ENCODE peak calls at places on chromosomes 1 and 21, in six cellular contexts. One of them, this sample, is unnamed. For H3K27me3 and H3K4me1, the result is how much of the 10 kb centered on the place peaks cover.

GRCh38 chr1:61111084-61112050 is 29.0 kb downstream of the NFIA start:
- DNase-seq in heart left ventricle: no peak
- DNase-seq in breast epithelium: no peak
- DNase-seq in fibroblast of lung: no peak
- DNase-seq in body of pancreas: no peak
- DNase-seq in IMR-90: no peak
- DNase-seq in this sample: no peak

GRCh38 chr21:33036430-33037162 is 10.9 kb downstream of the OLIG2 start:
- DNase-seq in IMR-90: peak
- DNase-seq in heart left ventricle: no peak
- DNase-seq in fibroblast of lung: peak
- DNase-seq in body of pancreas: no peak
- DNase-seq in breast epithelium: no peak
- DNase-seq in this sample: no peak

GRCh38 chr1:116737020-116737854 is 17.0 kb upstream of the CD2 start:
- DNase-seq in IMR-90: peak
- DNase-seq in body of pancreas: peak
- DNase-seq in heart left ventricle: no peak
- DNase-seq in fibroblast of lung: peak
- DNase-seq in breast epithelium: no peak
- DNase-seq in this sample: no peak

GRCh38 chr1:40032240-40032891 is 8.2 kb upstream of the CAP1 start:
- DNase-seq in fibroblast of lung: peak
- DNase-seq in heart left ventricle: no peak
- DNase-seq in body of pancreas: peak
- DNase-seq in breast epithelium: no peak
- DNase-seq in IMR-90: peak
- DNase-seq in this sample: no peak

GRCh38 chr21:42302292-42302650 is 12.9 kb downstream of the TFF3 start:
- DNase-seq in heart left ventricle: no peak
- DNase-seq in breast epithelium: no peak
- DNase-seq in body of pancreas: no peak
- DNase-seq in fibroblast of lung: no peak
- DNase-seq in IMR-90: no peak
- DNase-seq in this sample: no peak

GRCh38 chr1:201795066-201795465 is 33.9 kb upstream of the IPO9 start:
- DNase-seq in breast epithelium: no peak
- DNase-seq in body of pancreas: no peak
- DNase-seq in heart left ventricle: no peak
- DNase-seq in fibroblast of lung: no peak
- DNase-seq in IMR-90: no peak
- DNase-seq in this sample: no peak

GRCh38 chr1:145926706-145927072 is 595 bp downstream of the RBM8A start:
- DNase-seq in IMR-90: no peak
- DNase-seq in heart left ventricle: no peak
- DNase-seq in body of pancreas: no peak
- DNase-seq in fibroblast of lung: peak
- DNase-seq in breast epithelium: no peak
- DNase-seq in this sample: no peak

GRCh38 chr21:42162831-42163510 is 56.0 kb upstream of the ABCG1 start:
- DNase-seq in breast epithelium: no peak
- DNase-seq in IMR-90: no peak
- DNase-seq in fibroblast of lung: no peak
- DNase-seq in body of pancreas: peak
- DNase-seq in heart left ventricle: peak
- DNase-seq in this sample: no peak

GRCh38 chr21:46154955-46155513 is 345 bp downstream of the FTCD start:
- DNase-seq in IMR-90: no peak
- DNase-seq in breast epithelium: peak
- DNase-seq in heart left ventricle: peak
- DNase-seq in body of pancreas: no peak
- DNase-seq in fibroblast of lung: no peak
- DNase-seq in this sample: no peak

GRCh38 chr1:25140073-25140797 is 92.1 kb downstream of the SYF2 start:
- DNase-seq in heart left ventricle: peak
- DNase-seq in IMR-90: no peak
- DNase-seq in breast epithelium: no peak
- DNase-seq in body of pancreas: no peak
- DNase-seq in fibroblast of lung: no peak
- DNase-seq in this sample: no peak

GRCh38 chr1:179935909-179936496 is 18.6 kb upstream of the CEP350 start:
- DNase-seq in IMR-90: no peak
- DNase-seq in breast epithelium: no peak
- DNase-seq in body of pancreas: no peak
- DNase-seq in heart left ventricle: no peak
- DNase-seq in fibroblast of lung: no peak
- DNase-seq in this sample: no peak

GRCh38 chr1:26094677-26095383 is 16.8 kb upstream of the PDIK1L start:
- DNase-seq in heart left ventricle: peak
- DNase-seq in body of pancreas: no peak
- DNase-seq in IMR-90: no peak
- DNase-seq in breast epithelium: no peak
- DNase-seq in fibroblast of lung: no peak
- DNase-seq in this sample: no peak

GRCh38 chr1:2466834-2467554 is 9.1 kb upstream of the PLCH2 start:
- DNase-seq in IMR-90: no peak
- DNase-seq in heart left ventricle: no peak
- DNase-seq in breast epithelium: no peak
- DNase-seq in body of pancreas: no peak
- DNase-seq in fibroblast of lung: no peak
- DNase-seq in this sample: no peak

GRCh38 chr1:19032413-19032695 is 75.9 kb upstream of the IFFO2 start:
- DNase-seq in body of pancreas: no peak
- DNase-seq in breast epithelium: no peak
- DNase-seq in fibroblast of lung: no peak
- DNase-seq in heart left ventricle: peak
- DNase-seq in IMR-90: no peak
- DNase-seq in this sample: no peak

GRCh38 chr1:203044546-203044975 is 18.3 kb downstream of the PPFIA4 start:
- DNase-seq in breast epithelium: no peak
- DNase-seq in heart left ventricle: no peak
- DNase-seq in fibroblast of lung: no peak
- DNase-seq in IMR-90: no peak
- DNase-seq in body of pancreas: no peak
- DNase-seq in this sample: no peak
- TF ChIP-seq CTCF in breast epithelium: no peak
- TF ChIP-seq CTCF in heart left ventricle: no peak
- TF ChIP-seq CTCF in fibroblast of lung: no peak
- TF ChIP-seq CTCF in IMR-90: no peak
- TF ChIP-seq CTCF in body of pancreas: no peak
- TF ChIP-seq CTCF in this sample: no peak

GRCh38 chr1:11561740-11562139 is 82.8 kb downstream of the DISP3 start:
- DNase-seq in IMR-90: no peak
- DNase-seq in heart left ventricle: no peak
- DNase-seq in body of pancreas: no peak
- DNase-seq in breast epithelium: no peak
- DNase-seq in fibroblast of lung: no peak
- DNase-seq in this sample: no peak
- H3K27me3 ChIP-seq in IMR-90: under half
- H3K27me3 ChIP-seq in heart left ventricle: half or more
- H3K27me3 ChIP-seq in body of pancreas: under half
- H3K27me3 ChIP-seq in breast epithelium: under half
- H3K27me3 ChIP-seq in fibroblast of lung: under half
- H3K27me3 ChIP-seq in this sample: under half

GRCh38 chr1:183733610-183734219 is 71.2 kb upstream of the RGL1 start:
- DNase-seq in heart left ventricle: no peak
- DNase-seq in IMR-90: no peak
- DNase-seq in breast epithelium: no peak
- DNase-seq in fibroblast of lung: no peak
- DNase-seq in body of pancreas: no peak
- DNase-seq in this sample: no peak

GRCh38 chr1:183730107-183730724 is 74.7 kb upstream of the RGL1 start:
- DNase-seq in heart left ventricle: no peak
- DNase-seq in breast epithelium: no peak
- DNase-seq in body of pancreas: no peak
- DNase-seq in fibroblast of lung: no peak
- DNase-seq in IMR-90: no peak
- DNase-seq in this sample: no peak

GRCh38 chr1:183734600-183735036 is 70.3 kb upstream of the RGL1 start:
- DNase-seq in heart left ventricle: peak
- DNase-seq in breast epithelium: no peak
- DNase-seq in body of pancreas: no peak
- DNase-seq in IMR-90: peak
- DNase-seq in fibroblast of lung: peak
- DNase-seq in this sample: no peak

GRCh38 chr1:183731151-183731550 is 73.8 kb upstream of the RGL1 start:
- DNase-seq in heart left ventricle: no peak
- DNase-seq in IMR-90: no peak
- DNase-seq in body of pancreas: no peak
- DNase-seq in fibroblast of lung: no peak
- DNase-seq in breast epithelium: no peak
- DNase-seq in this sample: no peak

GRCh38 chr1:183732251-183732650 is 72.7 kb upstream of the RGL1 start:
- DNase-seq in heart left ventricle: no peak
- DNase-seq in body of pancreas: no peak
- DNase-seq in IMR-90: no peak
- DNase-seq in breast epithelium: no peak
- DNase-seq in fibroblast of lung: no peak
- DNase-seq in this sample: no peak
- H3K4me1 ChIP-seq in heart left ventricle: under half
- H3K4me1 ChIP-seq in body of pancreas: under half
- H3K4me1 ChIP-seq in IMR-90: under half
- H3K4me1 ChIP-seq in breast epithelium: under half
- H3K4me1 ChIP-seq in fibroblast of lung: under half
- H3K4me1 ChIP-seq in this sample: under half

DNA sequence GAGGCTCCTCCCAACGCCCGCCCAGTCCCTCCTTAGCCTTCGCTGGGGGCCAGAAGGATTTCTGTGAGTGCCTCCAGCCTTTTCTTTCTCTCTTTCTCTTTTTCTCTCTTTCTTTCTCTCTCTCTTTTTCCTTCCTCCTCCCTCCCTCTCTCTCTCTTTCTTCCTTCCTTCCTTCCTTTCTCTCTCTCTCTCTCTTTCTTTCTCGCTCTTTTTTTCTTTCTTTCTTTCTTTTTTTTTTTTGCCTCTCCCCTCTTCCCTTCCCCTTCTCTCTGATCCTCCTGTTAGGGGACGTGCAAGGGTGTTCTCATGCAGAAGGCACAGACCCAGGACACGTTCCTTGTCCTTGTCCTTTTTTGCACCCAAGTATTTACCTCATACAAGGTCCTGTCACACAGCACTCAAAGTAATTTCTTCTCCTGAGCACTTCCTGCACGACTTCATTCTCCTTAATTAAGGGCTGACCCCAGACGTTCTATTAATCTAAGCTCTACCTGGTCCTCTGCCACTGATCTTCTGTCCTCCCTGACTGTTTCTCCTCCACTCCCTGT is 324 bp upstream of the PCNX2 start:
- DNase-seq in IMR-90: no peak
- DNase-seq in breast epithelium: no peak
- DNase-seq in heart left ventricle: no peak
- DNase-seq in fibroblast of lung: no peak
- DNase-seq in body of pancreas: no peak
- DNase-seq in this sample: no peak
- TF ChIP-seq CTCF in IMR-90: no peak
- TF ChIP-seq CTCF in breast epithelium: no peak
- TF ChIP-seq CTCF in heart left ventricle: no peak
- TF ChIP-seq CTCF in fibroblast of lung: no peak
- TF ChIP-seq CTCF in body of pancreas: no peak
- TF ChIP-seq CTCF in this sample: no peak

GRCh38 chr1:53484705-53485477 is 25.7 kb downstream of the DMRTB1 start:
- DNase-seq in fibroblast of lung: no peak
- DNase-seq in IMR-90: no peak
- DNase-seq in heart left ventricle: no peak
- DNase-seq in body of pancreas: no peak
- DNase-seq in breast epithelium: no peak
- DNase-seq in this sample: no peak
- H3K27me3 ChIP-seq in fibroblast of lung: under half
- H3K27me3 ChIP-seq in IMR-90: under half
- H3K27me3 ChIP-seq in heart left ventricle: half or more
- H3K27me3 ChIP-seq in body of pancreas: under half
- H3K27me3 ChIP-seq in breast epithelium: under half
- H3K27me3 ChIP-seq in this sample: under half

GRCh38 chr1:23194119-23194984 is 22.9 kb downstream of the HTR1D start:
- DNase-seq in IMR-90: peak
- DNase-seq in body of pancreas: no peak
- DNase-seq in heart left ventricle: no peak
- DNase-seq in fibroblast of lung: peak
- DNase-seq in breast epithelium: no peak
- DNase-seq in this sample: no peak

GRCh38 chr1:23202263-23202749 is 15.0 kb downstream of the HTR1D start:
- DNase-seq in body of pancreas: no peak
- DNase-seq in breast epithelium: no peak
- DNase-seq in fibroblast of lung: peak
- DNase-seq in heart left ventricle: no peak
- DNase-seq in IMR-90: peak
- DNase-seq in this sample: no peak

GRCh38 chr1:23196627-23197328 is 20.5 kb downstream of the HTR1D start:
- DNase-seq in IMR-90: peak
- DNase-seq in fibroblast of lung: peak
- DNase-seq in heart left ventricle: no peak
- DNase-seq in breast epithelium: no peak
- DNase-seq in body of pancreas: no peak
- DNase-seq in this sample: no peak

GRCh38 chr1:23200885-23201284 is 16.4 kb downstream of the HTR1D start:
- DNase-seq in body of pancreas: no peak
- DNase-seq in breast epithelium: no peak
- DNase-seq in heart left ventricle: no peak
- DNase-seq in IMR-90: no peak
- DNase-seq in fibroblast of lung: no peak
- DNase-seq in this sample: no peak

GRCh38 chr1:23198373-23198772 is 18.9 kb downstream of the HTR1D start:
- DNase-seq in IMR-90: peak
- DNase-seq in fibroblast of lung: peak
- DNase-seq in breast epithelium: no peak
- DNase-seq in heart left ventricle: no peak
- DNase-seq in body of pancreas: no peak
- DNase-seq in this sample: no peak
- H3K4me1 ChIP-seq in IMR-90: under half
- H3K4me1 ChIP-seq in fibroblast of lung: under half
- H3K4me1 ChIP-seq in breast epithelium: under half
- H3K4me1 ChIP-seq in heart left ventricle: under half
- H3K4me1 ChIP-seq in body of pancreas: under half
- H3K4me1 ChIP-seq in this sample: under half